ENCODE peak calls at places on chromosome 11, in seven cellular contexts. O, D, K, X, L, U and H are unnamed samples. For H3K27me3 and H3K36me3, the result is how much of the 10 kb centered on the place peaks cover.

GRCh38 chr11:10514210-10514609 is 26.8 kb downstream of the RNF141 start:
- DNase-seq in O (peak), D (no peak), K (no peak), X (no peak), L (no peak), U (no peak), H (no peak)

GRCh38 chr11:111403021-111403725 is 24.1 kb upstream of the POU2AF1 start:
- DNase-seq in O (no peak), D (no peak), K (no peak), X (no peak), L (no peak), U (no peak), H (no peak)

GRCh38 chr11:77351281-77351905 is 49.9 kb upstream of the GDPD4 start:
- DNase-seq in O (no peak), D (no peak), K (no peak), X (no peak), L (no peak), U (no peak), H (no peak)

GRCh38 chr11:63920870-63921417 is 4.0 kb upstream of the RCOR2 start:
- DNase-seq in O (no peak), D (no peak), K (no peak), X (peak), L (no peak), U (peak), H (peak)

GRCh38 chr11:94825111-94825880 is 57.1 kb downstream of the AMOTL1 start:
- DNase-seq in O (no peak), D (no peak), K (no peak), X (no peak), L (no peak), U (no peak), H (no peak)

GRCh38 chr11:57349491-57350274 is 11.5 kb downstream of the P2RX3 start:
- DNase-seq in O (peak), D (peak), K (peak), X (peak), L (peak), U (peak), H (peak)

GRCh38 chr11:12698049-12698448 is 23.8 kb downstream of the TEAD1 start:
- DNase-seq in O (no peak), D (no peak), K (peak), X (no peak), L (no peak), U (no peak), H (peak)

GRCh38 chr11:76579047-76579751 is 91.3 kb downstream of the LRRC32 start:
- DNase-seq in O (no peak), D (peak), K (no peak), X (peak), L (peak), U (no peak), H (peak)

GRCh38 chr11:64081663-64082442 is 46.1 kb downstream of the FLRT1 start:
- DNase-seq in O (no peak), D (no peak), K (no peak), X (no peak), L (no peak), U (no peak), H (peak)

GRCh38 chr11:27397619-27398412 is 34.8 kb upstream of the CCDC34 start:
- DNase-seq in O (no peak), D (no peak), K (peak), X (no peak), L (no peak), U (no peak), H (no peak)

GRCh38 chr11:10664511-10664910 is 29.0 kb downstream of the IRAG1 start:
- DNase-seq in O (no peak), D (no peak), K (no peak), X (no peak), L (no peak), U (no peak), H (no peak)

GRCh38 chr11:10454902-10455631 is at the start of gene AMPD3:
- DNase-seq in O (peak), D (no peak), K (peak), X (peak), L (no peak), U (no peak), H (peak)

GRCh38 chr11:124876818-124877630 is 11.8 kb downstream of the ROBO3 start:
- DNase-seq in O (no peak), D (no peak), K (no peak), X (no peak), L (no peak), U (no peak), H (peak)

GRCh38 chr11:124874571-124875255 is 9.5 kb downstream of the ROBO3 start:
- DNase-seq in O (no peak), D (no peak), K (no peak), X (no peak), L (no peak), U (no peak), H (peak)

GRCh38 chr11:124877631-124878496 is 12.6 kb downstream of the ROBO3 start:
- DNase-seq in O (no peak), D (no peak), K (no peak), X (no peak), L (no peak), U (no peak), H (peak)

GRCh38 chr11:124875401-124875800 is 10.2 kb downstream of the ROBO3 start:
- DNase-seq in O (no peak), D (no peak), K (no peak), X (no peak), L (no peak), U (no peak), H (peak)

GRCh38 chr11:124875943-124876817 is 10.9 kb downstream of the ROBO3 start:
- DNase-seq in O (peak), D (peak), K (peak), X (peak), L (peak), U (peak), H (peak)
- H3K27me3 ChIP-seq in O (under half), D (half or more), K (under half), X (under half), L (under half), U (under half), H (half or more)

DNA sequence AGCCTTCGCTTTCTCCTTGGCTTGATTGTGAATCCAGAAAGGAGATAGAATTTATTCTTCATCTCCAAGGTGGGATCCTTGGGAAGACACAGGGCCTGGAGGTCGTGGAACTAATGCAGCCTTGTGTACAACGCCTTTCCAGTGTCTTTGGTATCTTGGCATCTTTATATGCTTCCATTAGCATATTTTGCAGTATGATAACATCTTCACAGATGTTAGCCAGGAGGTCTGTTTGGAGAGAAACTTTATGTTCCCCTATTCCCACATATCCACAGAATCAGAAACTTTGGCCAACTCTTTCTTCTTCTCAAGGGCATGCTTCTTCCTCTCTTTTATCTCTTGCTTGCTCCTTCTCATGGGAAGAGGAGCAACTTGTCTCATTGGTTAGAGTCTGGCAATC is 101.2 kb downstream of the TRIM44 start:
- DNase-seq in O (no peak), D (no peak), K (no peak), X (no peak), L (no peak), U (no peak), H (no peak)
- H3K36me3 ChIP-seq in O (under half), D (under half), K (under half), X (under half), L (under half), U (under half), H (under half)

GRCh38 chr11:2095542-2095941 is 43.6 kb downstream of the IGF2 start:
- DNase-seq in O (no peak), D (no peak), K (no peak), X (no peak), L (no peak), U (no peak), H (no peak)

GRCh38 chr11:2094354-2095197 is 44.6 kb downstream of the IGF2 start:
- DNase-seq in O (no peak), D (no peak), K (no peak), X (no peak), L (no peak), U (no peak), H (peak)

GRCh38 chr11:2093575-2094353 is 45.4 kb downstream of the IGF2 start:
- DNase-seq in O (no peak), D (no peak), K (no peak), X (peak), L (no peak), U (no peak), H (no peak)

GRCh38 chr11:2096001-2096918 is 42.9 kb downstream of the IGF2 start:
- DNase-seq in O (no peak), D (no peak), K (no peak), X (no peak), L (no peak), U (peak), H (peak)

GRCh38 chr11:2095198-2095520 is 44.0 kb downstream of the IGF2 start:
- DNase-seq in O (no peak), D (no peak), K (no peak), X (no peak), L (no peak), U (no peak), H (no peak)
- H3K27me3 ChIP-seq in O (under half), D (under half), K (half or more), X (under half), L (under half), U (under half), H (under half)

GRCh38 chr11:47241740-47242400 is 6.7 kb downstream of the ACP2 start:
- DNase-seq in O (peak), D (no peak), K (no peak), X (no peak), L (no peak), U (no peak), H (no peak)

GRCh38 chr11:47236482-47236881 is 12.1 kb downstream of the ACP2 start:
- DNase-seq in O (peak), D (no peak), K (peak), X (no peak), L (no peak), U (no peak), H (no peak)

GRCh38 chr11:47243454-47243853 is 5.2 kb downstream of the ACP2 start:
- DNase-seq in O (no peak), D (no peak), K (no peak), X (no peak), L (no peak), U (no peak), H (no peak)

GRCh38 chr11:47242596-47243192 is 5.9 kb downstream of the ACP2 start:
- DNase-seq in O (no peak), D (no peak), K (no peak), X (no peak), L (no peak), U (no peak), H (peak)

GRCh38 chr11:47239889-47240288 is 8.7 kb downstream of the ACP2 start:
- DNase-seq in O (no peak), D (no peak), K (no peak), X (no peak), L (no peak), U (no peak), H (peak)
- H3K36me3 ChIP-seq in O (under half), D (half or more), K (half or more), X (under half), L (under half), U (under half), H (under half)

GRCh38 chr11:65780770-65781151 is at the start of gene AP5B1:
- DNase-seq in O (peak), D (peak), K (peak), X (peak), L (no peak), U (peak), H (peak)

GRCh38 chr11:65781962-65782815 is 1.4 kb upstream of the AP5B1 start:
- DNase-seq in O (no peak), D (no peak), K (no peak), X (no peak), L (no peak), U (no peak), H (peak)

GRCh38 chr11:65785329-65786007 is 1.4 kb upstream of the OVOL1 start:
- DNase-seq in O (no peak), D (no peak), K (no peak), X (no peak), L (no peak), U (no peak), H (peak)

GRCh38 chr11:65781152-65781961 is 581 bp upstream of the AP5B1 start:
- DNase-seq in O (peak), D (no peak), K (no peak), X (peak), L (peak), U (no peak), H (peak)

GRCh38 chr11:65782816-65783228 is 2.0 kb upstream of the AP5B1 start:
- DNase-seq in O (no peak), D (no peak), K (no peak), X (no peak), L (no peak), U (no peak), H (peak)
- H3K27me3 ChIP-seq in O (under half), D (under half), K (under half), X (under half), L (under half), U (under half), H (half or more)

GRCh38 chr11:59191899-59192298 is 20.0 kb downstream of the DTX4 start:
- DNase-seq in O (no peak), D (no peak), K (no peak), X (no peak), L (no peak), U (no peak), H (no peak)

GRCh38 chr11:59189986-59190385 is 18.1 kb downstream of the DTX4 start:
- DNase-seq in O (peak), D (no peak), K (no peak), X (no peak), L (no peak), U (no peak), H (no peak)

GRCh38 chr11:59191095-59191494 is 19.2 kb downstream of the DTX4 start:
- DNase-seq in O (no peak), D (no peak), K (no peak), X (no peak), L (no peak), U (no peak), H (no peak)

GRCh38 chr11:59193741-59194140 is 19.0 kb downstream of the MPEG1 start:
- DNase-seq in O (no peak), D (no peak), K (no peak), X (no peak), L (no peak), U (no peak), H (no peak)

DNA sequence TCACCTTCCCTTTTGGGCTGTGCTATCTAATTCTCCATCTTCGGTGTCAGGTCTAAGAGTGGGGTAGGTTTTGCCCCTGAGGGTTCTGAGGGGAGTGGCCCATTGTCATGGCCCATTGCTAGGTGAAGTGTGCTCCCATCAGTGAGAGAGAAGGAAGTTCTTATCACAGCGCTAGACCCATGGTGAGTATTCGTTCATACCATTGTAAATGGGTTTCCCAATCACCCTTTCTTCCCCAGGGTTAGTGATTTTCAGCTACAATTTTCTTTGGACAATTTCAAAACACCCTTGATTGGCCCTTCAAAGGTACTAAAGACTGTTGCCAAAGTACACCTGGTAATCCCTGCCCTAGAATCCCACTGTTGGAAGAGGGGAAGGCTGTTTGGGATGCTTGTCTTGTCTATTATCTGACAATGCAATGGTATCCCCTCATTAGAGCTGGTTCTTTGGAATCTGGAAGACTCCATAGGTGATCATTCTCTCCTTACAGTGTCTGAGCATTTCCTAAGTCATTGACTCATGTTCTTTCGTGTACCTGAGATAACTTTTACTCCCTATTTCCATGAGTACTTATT is 20.2 kb downstream of the MPEG1 start:
- DNase-seq in O (no peak), D (no peak), K (no peak), X (no peak), L (no peak), U (no peak), H (no peak)
- H3K36me3 ChIP-seq in O (under half), D (under half), K (under half), X (under half), L (under half), U (under half), H (under half)

GRCh38 chr11:66567787-66568123 is 651 bp downstream of the CTSF start:
- DNase-seq in O (no peak), D (no peak), K (no peak), X (no peak), L (no peak), U (no peak), H (no peak)
- H3K27me3 ChIP-seq in O (under half), D (under half), K (under half), X (under half), L (under half), U (under half), H (under half)

DNA sequence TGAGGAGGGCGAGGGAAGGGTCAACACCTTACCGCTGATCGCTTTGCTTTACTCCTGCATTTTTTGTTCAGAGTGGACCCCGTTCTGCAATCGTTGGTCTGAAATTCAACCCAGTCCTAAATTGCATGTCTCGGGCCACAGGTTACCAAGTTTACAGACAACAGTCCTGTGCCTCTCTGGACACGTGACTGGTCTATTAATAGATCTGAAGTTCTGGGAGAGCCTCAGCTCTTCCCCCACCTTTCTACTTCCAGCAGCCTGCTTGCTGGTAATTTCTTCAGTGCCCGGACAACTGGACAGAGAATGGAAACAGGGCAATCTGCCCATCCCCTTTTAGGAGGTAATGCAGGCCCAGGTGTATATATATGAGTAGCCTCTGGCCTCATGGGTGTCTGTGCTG is 74.2 kb downstream of the STIM1 start:
- DNase-seq in O (no peak), D (peak), K (no peak), X (no peak), L (no peak), U (no peak), H (no peak)
- H3K36me3 ChIP-seq in O (under half), D (under half), K (under half), X (under half), L (under half), U (under half), H (under half)

GRCh38 chr11:115157247-115157646 is 347.0 kb downstream of the CADM1 start:
- DNase-seq in O (no peak), D (no peak), K (no peak), X (no peak), L (no peak), U (no peak), H (no peak)

GRCh38 chr11:115158053-115158452 is 346.2 kb downstream of the CADM1 start:
- DNase-seq in O (no peak), D (no peak), K (no peak), X (no peak), L (no peak), U (no peak), H (no peak)

GRCh38 chr11:115161876-115162275 is 342.3 kb downstream of the CADM1 start:
- DNase-seq in O (no peak), D (no peak), K (no peak), X (no peak), L (no peak), U (no peak), H (no peak)

GRCh38 chr11:115155978-115156377 is 348.2 kb downstream of the CADM1 start:
- DNase-seq in O (no peak), D (no peak), K (no peak), X (no peak), L (no peak), U (no peak), H (no peak)

DNA sequence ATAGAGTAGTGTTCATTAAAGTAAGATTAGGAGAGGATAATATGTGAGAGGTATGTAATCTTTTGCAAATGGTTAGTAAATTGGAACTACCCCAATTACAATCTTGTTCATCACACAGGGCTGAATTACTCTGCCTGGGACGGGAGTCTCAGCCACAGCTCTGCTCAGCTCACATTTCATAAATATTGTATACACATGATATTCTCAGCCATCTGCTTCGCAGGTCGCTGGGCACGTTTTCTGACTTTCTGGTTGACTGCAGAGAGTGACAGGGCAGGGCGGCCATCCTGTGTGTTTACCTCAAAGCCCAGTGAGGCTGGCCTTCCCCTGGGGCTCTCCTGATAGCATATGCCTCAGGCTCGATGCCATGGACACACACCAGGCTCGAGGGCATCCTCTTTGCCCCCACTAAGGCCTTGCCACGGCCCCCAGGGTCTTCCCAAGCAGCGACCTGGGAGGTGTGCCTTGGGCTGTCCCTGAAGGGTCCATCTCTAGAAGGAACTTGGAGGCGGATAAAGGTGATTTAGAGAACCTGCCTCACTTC is 345.0 kb downstream of the CADM1 start:
- DNase-seq in O (no peak), D (no peak), K (no peak), X (no peak), L (no peak), U (no peak), H (no peak)
- H3K27me3 ChIP-seq in O (under half), D (under half), K (under half), X (under half), L (under half), U (under half), H (under half)